ENCODE peak calls at places on chromosome 20, in four cellular contexts. G is stomach, X is endothelial cell of umbilical vein, Z is Panc1. N is an unnamed sample.

GRCh38 chr20:48230251-48230650 is 445.0 kb upstream of the SULF2 start:
- DNase-seq in X (no peak), G (no peak), Z (no peak), N (no peak)

GRCh38 chr20:17679786-17680127 is 2.3 kb downstream of the RRBP1 start:
- DNase-seq in X (peak), Z (no peak), G (no peak), N (no peak)

GRCh38 chr20:37725165-37725564 is 31.3 kb downstream of the CTNNBL1 start:
- DNase-seq in G (no peak), X (no peak), Z (no peak), N (no peak)

GRCh38 chr20:36878913-36879312 is 3.0 kb downstream of the TLDC2 start:
- DNase-seq in Z (no peak), X (no peak), G (no peak), N (no peak)

GRCh38 chr20:23142162-23143050 is 56.3 kb upstream of the CD93 start:
- DNase-seq in X (no peak), G (no peak), Z (no peak), N (peak)

GRCh38 chr20:18705906-18706305 is 107.7 kb upstream of the SCP2D1 start:
- DNase-seq in G (no peak), X (no peak), Z (no peak), N (no peak)

GRCh38 chr20:22003680-22004079 is 298.2 kb downstream of the PAX1 start:
- DNase-seq in G (no peak), Z (no peak), X (no peak), N (no peak)

GRCh38 chr20:40343390-40343789 is 345.6 kb downstream of the MAFB start:
- DNase-seq in X (no peak), Z (no peak), G (no peak), N (no peak)

GRCh38 chr20:21020656-21021004 is 85.5 kb downstream of the LINC00237 start:
- DNase-seq in Z (no peak), X (no peak), G (no peak), N (no peak)

GRCh38 chr20:37801921-37802320 is 101.0 kb upstream of the VSTM2L start:
- DNase-seq in Z (no peak), G (no peak), X (peak), N (no peak)

GRCh38 chr20:63023836-63024571 is 17.2 kb upstream of the BHLHE23 start:
- DNase-seq in X (no peak), G (no peak), Z (no peak), N (no peak)

GRCh38 chr20:7301807-7302206 is 534.3 kb downstream of the BMP2 start:
- DNase-seq in Z (no peak), G (no peak), X (no peak), N (no peak)

GRCh38 chr20:33291830-33292355 is 8.9 kb downstream of the BPIFB1 start:
- DNase-seq in Z (peak), G (peak), X (peak), N (peak)

GRCh38 chr20:64091340-64091739 is 7.1 kb upstream of the LKAAEAR1 start:
- DNase-seq in Z (no peak), G (no peak), X (no peak), N (no peak)

GRCh38 chr20:44399446-44399845 is 43.9 kb downstream of the HNF4A start:
- DNase-seq in G (no peak), Z (no peak), X (no peak), N (no peak)

GRCh38 chr20:44402391-44403193 is 47.1 kb downstream of the HNF4A start:
- DNase-seq in G (no peak), X (no peak), Z (no peak), N (no peak)

GRCh38 chr20:44401052-44401769 is 45.7 kb downstream of the HNF4A start:
- DNase-seq in G (no peak), X (no peak), Z (no peak), N (no peak)

GRCh38 chr20:44401770-44402390 is 46.4 kb downstream of the HNF4A start:
- DNase-seq in G (no peak), X (no peak), Z (no peak), N (no peak)

DNA sequence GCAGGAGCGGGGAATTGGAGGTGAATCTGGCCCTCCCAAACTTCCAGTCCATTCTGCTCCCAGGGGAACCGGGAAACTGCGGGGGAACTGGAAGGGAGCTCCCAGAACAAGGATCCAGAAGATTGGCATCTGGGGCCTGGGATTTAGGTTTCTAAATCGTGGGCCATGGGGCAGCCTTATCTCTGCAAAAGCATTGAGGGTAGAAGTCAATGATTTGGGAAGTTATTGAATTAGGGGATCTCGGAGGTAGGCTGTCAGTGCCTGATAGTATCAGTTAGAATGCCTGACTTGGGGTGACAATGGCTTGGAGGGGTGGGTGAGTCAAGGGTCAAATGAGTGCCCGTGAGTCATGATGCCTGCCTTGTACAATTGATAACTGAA is 45.2 kb downstream of the HNF4A start:
- DNase-seq in X (no peak), G (no peak), Z (no peak), N (no peak)
- TF ChIP-seq POLR2AphosphoS5 in X (no peak), G (no peak), Z (no peak), N (no peak)

GRCh38 chr20:327041-327945 is 1.9 kb downstream of the SOX12 start:
- DNase-seq in G (peak), Z (no peak), X (peak), N (peak)
- TF ChIP-seq POLR2AphosphoS5 in G (peak), Z (peak), X (peak), N (no peak)

GRCh38 chr20:32232487-32232886 is 24.8 kb downstream of the POFUT1 start:
- DNase-seq in G (no peak), Z (no peak), X (no peak), N (no peak)

GRCh38 chr20:32234135-32234808 is 26.6 kb downstream of the POFUT1 start:
- DNase-seq in X (no peak), Z (no peak), G (no peak), N (no peak)

GRCh38 chr20:32230707-32231106 is 23.0 kb downstream of the POFUT1 start:
- DNase-seq in G (no peak), X (no peak), Z (no peak), N (no peak)

GRCh38 chr20:32231245-32231644 is 23.6 kb downstream of the POFUT1 start:
- DNase-seq in X (no peak), G (no peak), Z (no peak), N (no peak)

DNA sequence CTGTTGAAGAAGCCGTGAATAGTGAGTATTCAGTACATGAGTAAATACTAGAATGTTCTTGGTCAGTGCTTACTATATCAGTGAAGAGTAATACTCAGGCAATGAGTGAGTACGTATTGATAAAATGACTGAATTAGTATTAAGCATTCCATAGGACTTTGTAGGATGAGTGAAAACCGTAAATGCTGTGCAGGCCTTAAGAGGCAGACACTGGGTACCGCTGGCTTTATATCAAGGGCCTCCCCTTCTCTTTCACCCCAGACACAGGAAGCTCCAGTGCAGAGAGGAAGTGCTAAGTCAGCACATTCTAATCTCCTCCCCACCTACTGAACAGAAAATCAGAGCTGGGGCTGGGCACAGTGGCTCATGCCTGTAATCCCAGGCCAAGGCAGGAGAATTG is 24.2 kb downstream of the POFUT1 start:
- DNase-seq in Z (no peak), X (peak), G (no peak), N (no peak)
- TF ChIP-seq POLR2AphosphoS5 in Z (no peak), X (no peak), G (no peak), N (no peak)

GRCh38 chr20:45882469-45883099 is 1.6 kb downstream of the ZSWIM1 start:
- DNase-seq in X (no peak), G (no peak), Z (no peak), N (no peak)

GRCh38 chr20:45874576-45874975 is 6.5 kb upstream of the ZSWIM1 start:
- DNase-seq in G (no peak), Z (no peak), X (no peak), N (no peak)

GRCh38 chr20:45873409-45874116 is 7.5 kb upstream of the ZSWIM1 start:
- DNase-seq in G (no peak), X (no peak), Z (no peak), N (no peak)

GRCh38 chr20:45880988-45881788 is at the start of gene ZSWIM1:
- DNase-seq in Z (peak), X (peak), G (peak), N (peak)

GRCh38 chr20:45878076-45878731 is 2.8 kb upstream of the ZSWIM1 start:
- DNase-seq in G (no peak), Z (no peak), X (no peak), N (no peak)
- TF ChIP-seq POLR2AphosphoS5 in G (no peak), Z (no peak), X (no peak), N (no peak)

GRCh38 chr20:46590453-46590852 is 40.0 kb upstream of the OCSTAMP start:
- DNase-seq in X (peak), G (no peak), Z (no peak), N (no peak)
- TF ChIP-seq POLR2AphosphoS5 in X (no peak), G (no peak), Z (no peak), N (no peak)